ENCODE peak calls at places on chromosome 14, in four cellular contexts. One of them, this sample, is unnamed.

GRCh38 chr14:61268797-61269196 is 12.3 kb downstream of the TMEM30B start:
- DNase-seq in lung: no peak
- DNase-seq in amniotic epithelial cell: no peak
- DNase-seq in MCF 10A: no peak
- DNase-seq in this sample: no peak

GRCh38 chr14:88492272-88493089 is 62.3 kb downstream of the PTPN21 start:
- DNase-seq in lung: peak
- DNase-seq in amniotic epithelial cell: peak
- DNase-seq in MCF 10A: peak
- DNase-seq in this sample: no peak

GRCh38 chr14:77039285-77040058 is 11.0 kb upstream of the IRF2BPL start:
- DNase-seq in lung: no peak
- DNase-seq in amniotic epithelial cell: peak
- DNase-seq in MCF 10A: no peak
- DNase-seq in this sample: no peak

GRCh38 chr14:65224799-65225198 is 122.5 kb upstream of the MAX start:
- DNase-seq in lung: no peak
- DNase-seq in amniotic epithelial cell: no peak
- DNase-seq in MCF 10A: peak
- DNase-seq in this sample: no peak

GRCh38 chr14:90924618-90925345 is 108.6 kb upstream of the TTC7B start:
- DNase-seq in lung: no peak
- DNase-seq in amniotic epithelial cell: peak
- DNase-seq in MCF 10A: peak
- DNase-seq in this sample: peak

GRCh38 chr14:22220427-22220826 is 368.6 kb downstream of the DAD1 start:
- DNase-seq in lung: no peak
- DNase-seq in amniotic epithelial cell: peak
- DNase-seq in MCF 10A: no peak
- DNase-seq in this sample: peak

GRCh38 chr14:57390037-57390805 is at the start of gene NAA30:
- DNase-seq in lung: peak
- DNase-seq in amniotic epithelial cell: peak
- DNase-seq in MCF 10A: peak
- DNase-seq in this sample: peak

GRCh38 chr14:68523994-68524725 is 268.7 kb downstream of the ZFP36L1 start:
- DNase-seq in lung: no peak
- DNase-seq in amniotic epithelial cell: peak
- DNase-seq in MCF 10A: no peak
- DNase-seq in this sample: no peak

GRCh38 chr14:44316647-44317432 is 190.2 kb downstream of the FSCB start:
- DNase-seq in lung: no peak
- DNase-seq in amniotic epithelial cell: peak
- DNase-seq in MCF 10A: peak
- DNase-seq in this sample: peak

GRCh38 chr14:72830786-72831583 is 62.9 kb downstream of the DPF3 start:
- DNase-seq in lung: no peak
- DNase-seq in amniotic epithelial cell: no peak
- DNase-seq in MCF 10A: no peak
- DNase-seq in this sample: no peak